ENCODE peak calls at places on chromosome 1, in eight cellular contexts. One of them, this sample, is unnamed.

GRCh38 chr1:22398656-22399420 is 52.8 kb upstream of the ZBTB40 start:
- DNase-seq in MM.1S: no peak
- DNase-seq in pancreas: no peak
- DNase-seq in transverse colon: no peak
- DNase-seq in kidney: no peak
- DNase-seq in tibial nerve: no peak
- DNase-seq in psoas muscle: no peak
- DNase-seq in CD8-positive, alpha-beta T cell: no peak
- DNase-seq in this sample: peak; percentile 54

GRCh38 chr1:77683142-77683835 is 831 bp upstream of the ZZZ3 start:
- DNase-seq in kidney: peak; percentile 99
- DNase-seq in MM.1S: peak; percentile 94
- DNase-seq in tibial nerve: peak; percentile 78
- DNase-seq in CD8-positive, alpha-beta T cell: peak; percentile 94
- DNase-seq in psoas muscle: peak; percentile 94
- DNase-seq in pancreas: peak; percentile 94
- DNase-seq in transverse colon: peak; percentile 94
- DNase-seq in this sample: peak; percentile 94

GRCh38 chr1:154847891-154848290 is 22.2 kb downstream of the KCNN3 start:
- DNase-seq in psoas muscle: peak; percentile 33
- DNase-seq in pancreas: no peak
- DNase-seq in transverse colon: no peak
- DNase-seq in kidney: no peak
- DNase-seq in tibial nerve: no peak
- DNase-seq in CD8-positive, alpha-beta T cell: no peak
- DNase-seq in MM.1S: no peak
- DNase-seq in this sample: no peak

GRCh38 chr1:244863491-244864252 is 671 bp downstream of the HNRNPU start:
- DNase-seq in MM.1S: no peak
- DNase-seq in psoas muscle: peak; percentile 58
- DNase-seq in CD8-positive, alpha-beta T cell: no peak
- DNase-seq in transverse colon: peak; percentile 45
- DNase-seq in pancreas: peak; percentile 37
- DNase-seq in tibial nerve: peak; percentile 14
- DNase-seq in kidney: peak; percentile 90
- DNase-seq in this sample: no peak

GRCh38 chr1:195251900-195252299 is 1356.3 kb downstream of the KCNT2 start:
- DNase-seq in tibial nerve: no peak
- DNase-seq in pancreas: no peak
- DNase-seq in kidney: no peak
- DNase-seq in transverse colon: no peak
- DNase-seq in CD8-positive, alpha-beta T cell: no peak
- DNase-seq in MM.1S: no peak
- DNase-seq in psoas muscle: no peak
- DNase-seq in this sample: no peak

GRCh38 chr1:109089242-109090015 is 1.1 kb upstream of the TMEM167B start:
- DNase-seq in MM.1S: peak; percentile 74
- DNase-seq in pancreas: peak; percentile 71
- DNase-seq in CD8-positive, alpha-beta T cell: no peak
- DNase-seq in psoas muscle: peak; percentile 51
- DNase-seq in kidney: no peak
- DNase-seq in tibial nerve: no peak
- DNase-seq in transverse colon: peak; percentile 85
- DNase-seq in this sample: peak; percentile 65

GRCh38 chr1:117162806-117163205 is 41.3 kb upstream of the TRIM45 start:
- DNase-seq in pancreas: no peak
- DNase-seq in psoas muscle: no peak
- DNase-seq in tibial nerve: no peak
- DNase-seq in kidney: no peak
- DNase-seq in MM.1S: no peak
- DNase-seq in CD8-positive, alpha-beta T cell: no peak
- DNase-seq in transverse colon: no peak
- DNase-seq in this sample: no peak

GRCh38 chr1:109361649-109362048 is 36.1 kb downstream of the SORT1 start:
- DNase-seq in MM.1S: no peak
- DNase-seq in kidney: no peak
- DNase-seq in pancreas: no peak
- DNase-seq in CD8-positive, alpha-beta T cell: no peak
- DNase-seq in transverse colon: no peak
- DNase-seq in tibial nerve: no peak
- DNase-seq in psoas muscle: no peak
- DNase-seq in this sample: peak; percentile 60

GRCh38 chr1:221634010-221634409 is 107.9 kb downstream of the DUSP10 start:
- DNase-seq in pancreas: no peak
- DNase-seq in MM.1S: no peak
- DNase-seq in transverse colon: no peak
- DNase-seq in psoas muscle: no peak
- DNase-seq in CD8-positive, alpha-beta T cell: no peak
- DNase-seq in kidney: no peak
- DNase-seq in tibial nerve: no peak
- DNase-seq in this sample: no peak

GRCh38 chr1:49651136-49651535 is 372.6 kb downstream of the AGBL4 start:
- DNase-seq in CD8-positive, alpha-beta T cell: no peak
- DNase-seq in MM.1S: no peak
- DNase-seq in transverse colon: no peak
- DNase-seq in kidney: no peak
- DNase-seq in tibial nerve: no peak
- DNase-seq in psoas muscle: no peak
- DNase-seq in pancreas: no peak
- DNase-seq in this sample: no peak

GRCh38 chr1:50418600-50419109 is 4.6 kb downstream of the DMRTA2 start:
- DNase-seq in CD8-positive, alpha-beta T cell: no peak
- DNase-seq in transverse colon: no peak
- DNase-seq in psoas muscle: no peak
- DNase-seq in pancreas: no peak
- DNase-seq in kidney: peak; percentile 81
- DNase-seq in MM.1S: no peak
- DNase-seq in tibial nerve: no peak
- DNase-seq in this sample: no peak

GRCh38 chr1:19309123-19309813 is 2.7 kb downstream of the AKR7A2 start:
- DNase-seq in kidney: no peak
- DNase-seq in transverse colon: no peak
- DNase-seq in pancreas: no peak
- DNase-seq in psoas muscle: no peak
- DNase-seq in MM.1S: no peak
- DNase-seq in tibial nerve: no peak
- DNase-seq in CD8-positive, alpha-beta T cell: no peak
- DNase-seq in this sample: peak; percentile 81

GRCh38 chr1:244290386-244290785 is 161.3 kb downstream of the ADSS2 start:
- DNase-seq in MM.1S: no peak
- DNase-seq in transverse colon: no peak
- DNase-seq in CD8-positive, alpha-beta T cell: no peak
- DNase-seq in kidney: no peak
- DNase-seq in tibial nerve: no peak
- DNase-seq in psoas muscle: no peak
- DNase-seq in pancreas: no peak
- DNase-seq in this sample: no peak

GRCh38 chr1:8818325-8818775 is 910 bp upstream of the RERE start:
- DNase-seq in CD8-positive, alpha-beta T cell: no peak
- DNase-seq in tibial nerve: peak; percentile 73
- DNase-seq in kidney: no peak
- DNase-seq in psoas muscle: no peak
- DNase-seq in transverse colon: peak; percentile 46
- DNase-seq in pancreas: peak; percentile 25
- DNase-seq in MM.1S: no peak
- DNase-seq in this sample: peak; percentile 81

GRCh38 chr1:157626099-157626498 is 28.2 kb upstream of the FCRL4 start:
- DNase-seq in MM.1S: peak; percentile 78
- DNase-seq in pancreas: no peak
- DNase-seq in transverse colon: peak; percentile 50
- DNase-seq in CD8-positive, alpha-beta T cell: no peak
- DNase-seq in psoas muscle: no peak
- DNase-seq in tibial nerve: no peak
- DNase-seq in kidney: no peak
- DNase-seq in this sample: no peak

GRCh38 chr1:94983343-94983742 is 56.4 kb upstream of the CNN3 start:
- DNase-seq in kidney: no peak
- DNase-seq in CD8-positive, alpha-beta T cell: no peak
- DNase-seq in psoas muscle: peak; percentile 26
- DNase-seq in MM.1S: no peak
- DNase-seq in pancreas: no peak
- DNase-seq in transverse colon: peak; percentile 43
- DNase-seq in tibial nerve: no peak
- DNase-seq in this sample: peak; percentile 72
- H3K4me3 ChIP-seq in kidney: no peak overlapping the region
- H3K4me3 ChIP-seq in CD8-positive, alpha-beta T cell: no peak overlapping the region
- H3K4me3 ChIP-seq in psoas muscle: no peak overlapping the region
- H3K4me3 ChIP-seq in MM.1S: no peak overlapping the region
- H3K4me3 ChIP-seq in pancreas: no peak overlapping the region
- H3K4me3 ChIP-seq in transverse colon: no peak overlapping the region
- H3K4me3 ChIP-seq in tibial nerve: no peak overlapping the region
- H3K4me3 ChIP-seq in this sample: no peak overlapping the region

GRCh38 chr1:42183210-42183609 is 18.7 kb upstream of the GUCA2A start:
- DNase-seq in MM.1S: no peak
- DNase-seq in kidney: no peak
- DNase-seq in CD8-positive, alpha-beta T cell: no peak
- DNase-seq in psoas muscle: no peak
- DNase-seq in tibial nerve: no peak
- DNase-seq in transverse colon: no peak
- DNase-seq in pancreas: no peak
- DNase-seq in this sample: no peak
- TF ChIP-seq CTCF in MM.1S: no peak
- TF ChIP-seq CTCF in kidney: no peak
- TF ChIP-seq CTCF in CD8-positive, alpha-beta T cell: no peak
- TF ChIP-seq CTCF in psoas muscle: no peak
- TF ChIP-seq CTCF in tibial nerve: no peak
- TF ChIP-seq CTCF in transverse colon: no peak
- TF ChIP-seq CTCF in pancreas: no peak
- TF ChIP-seq CTCF in this sample: no peak

DNA sequence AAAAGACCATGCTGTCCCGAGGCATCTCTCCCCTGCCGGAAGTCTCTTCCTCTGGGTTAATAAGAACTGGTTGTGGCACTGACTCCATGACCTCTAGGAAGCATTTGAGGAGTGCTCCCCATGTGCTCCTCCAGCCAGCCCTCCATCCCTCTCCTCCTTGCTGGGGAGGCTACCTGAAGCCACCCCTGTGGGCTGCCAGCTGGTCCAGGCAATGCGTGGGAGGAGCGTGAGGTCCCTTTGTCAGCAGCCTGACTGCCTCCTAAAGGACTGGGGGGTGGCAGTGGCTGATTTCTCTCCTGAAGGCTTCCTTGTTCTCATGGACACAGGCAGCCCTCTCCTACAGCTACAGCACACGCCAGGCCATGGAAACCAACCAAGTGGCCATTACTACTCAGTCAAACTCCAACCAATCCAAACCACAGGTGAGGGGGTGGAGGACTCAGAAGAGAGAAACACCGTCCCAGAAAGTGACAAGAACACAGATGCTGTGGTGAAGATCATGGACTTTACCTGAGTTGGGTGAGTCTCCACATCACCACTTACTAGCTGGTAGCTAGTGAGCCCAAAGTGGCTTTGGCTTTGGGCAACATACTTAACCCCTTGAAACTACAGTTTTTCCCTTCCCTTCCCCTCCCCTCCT is 35.2 kb downstream of the NENF start:
- DNase-seq in transverse colon: no peak
- DNase-seq in kidney: no peak
- DNase-seq in psoas muscle: no peak
- DNase-seq in MM.1S: no peak
- DNase-seq in tibial nerve: no peak
- DNase-seq in pancreas: no peak
- DNase-seq in CD8-positive, alpha-beta T cell: no peak
- DNase-seq in this sample: no peak
- H3K4me3 ChIP-seq in transverse colon: no peak overlapping the region
- H3K4me3 ChIP-seq in kidney: no peak overlapping the region
- H3K4me3 ChIP-seq in psoas muscle: no peak overlapping the region
- H3K4me3 ChIP-seq in MM.1S: no peak overlapping the region
- H3K4me3 ChIP-seq in tibial nerve: no peak overlapping the region
- H3K4me3 ChIP-seq in pancreas: no peak overlapping the region
- H3K4me3 ChIP-seq in CD8-positive, alpha-beta T cell: no peak overlapping the region
- H3K4me3 ChIP-seq in this sample: no peak overlapping the region

GRCh38 chr1:232318143-232318542 is 311.8 kb downstream of the SIPA1L2 start:
- DNase-seq in tibial nerve: no peak
- DNase-seq in CD8-positive, alpha-beta T cell: no peak
- DNase-seq in MM.1S: no peak
- DNase-seq in kidney: no peak
- DNase-seq in pancreas: no peak
- DNase-seq in psoas muscle: no peak
- DNase-seq in transverse colon: no peak
- DNase-seq in this sample: no peak

GRCh38 chr1:232317336-232317735 is 312.6 kb downstream of the SIPA1L2 start:
- DNase-seq in CD8-positive, alpha-beta T cell: no peak
- DNase-seq in pancreas: no peak
- DNase-seq in transverse colon: no peak
- DNase-seq in psoas muscle: no peak
- DNase-seq in MM.1S: no peak
- DNase-seq in tibial nerve: no peak
- DNase-seq in kidney: no peak
- DNase-seq in this sample: no peak

GRCh38 chr1:232319518-232319917 is 310.4 kb downstream of the SIPA1L2 start:
- DNase-seq in psoas muscle: no peak
- DNase-seq in tibial nerve: no peak
- DNase-seq in CD8-positive, alpha-beta T cell: no peak
- DNase-seq in kidney: no peak
- DNase-seq in transverse colon: no peak
- DNase-seq in MM.1S: no peak
- DNase-seq in pancreas: no peak
- DNase-seq in this sample: no peak

GRCh38 chr1:232319106-232319505 is 310.8 kb downstream of the SIPA1L2 start:
- DNase-seq in psoas muscle: peak; percentile 80
- DNase-seq in MM.1S: no peak
- DNase-seq in kidney: no peak
- DNase-seq in tibial nerve: no peak
- DNase-seq in pancreas: no peak
- DNase-seq in CD8-positive, alpha-beta T cell: no peak
- DNase-seq in transverse colon: peak; percentile 14
- DNase-seq in this sample: no peak

DNA sequence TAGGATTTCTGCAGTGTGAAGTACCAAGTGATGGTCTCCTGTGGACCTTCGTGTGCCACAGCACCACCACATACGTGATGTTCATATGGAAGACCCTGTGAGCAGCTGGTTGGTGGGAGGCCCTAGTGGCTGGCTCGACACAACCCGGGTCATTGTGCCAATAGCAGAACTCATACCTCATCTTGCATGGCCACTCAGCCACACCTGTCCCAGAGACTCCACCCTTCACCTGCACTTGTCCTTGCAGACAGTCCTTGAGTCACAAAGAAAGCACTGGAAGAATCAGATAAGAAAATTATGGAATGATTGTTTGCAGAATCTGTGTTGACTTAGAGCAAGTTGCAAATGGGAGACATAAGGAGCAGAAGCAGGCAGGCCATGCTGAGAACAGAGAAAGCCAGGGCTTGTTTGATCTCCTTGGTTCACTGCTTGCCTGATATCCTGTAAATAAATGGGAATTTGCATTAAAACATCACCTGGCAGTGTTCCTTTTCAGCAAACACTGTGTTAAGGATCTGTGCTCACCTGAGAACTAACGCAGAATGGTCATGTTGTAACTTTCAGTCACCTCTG is 307.7 kb downstream of the SIPA1L2 start:
- DNase-seq in CD8-positive, alpha-beta T cell: no peak
- DNase-seq in transverse colon: peak; percentile 67
- DNase-seq in kidney: no peak
- DNase-seq in tibial nerve: no peak
- DNase-seq in psoas muscle: no peak
- DNase-seq in MM.1S: no peak
- DNase-seq in pancreas: no peak
- DNase-seq in this sample: no peak
- TF ChIP-seq CTCF in CD8-positive, alpha-beta T cell: no peak
- TF ChIP-seq CTCF in transverse colon: no peak
- TF ChIP-seq CTCF in kidney: no peak
- TF ChIP-seq CTCF in tibial nerve: no peak
- TF ChIP-seq CTCF in psoas muscle: no peak
- TF ChIP-seq CTCF in MM.1S: no peak
- TF ChIP-seq CTCF in pancreas: no peak
- TF ChIP-seq CTCF in this sample: no peak